ENCODE peak calls at places on chromosome 9, in eight cellular contexts. Q is HCT116, V is neural progenitor cell, H is GM23248, N is SK-N-SH, X is PC-3, S is GM23338, O is hepatocyte. A is an unnamed sample.

GRCh38 chr9:95752129-95752731 is 123.3 kb upstream of the ERCC6L2 start:
- DNase-seq in Q (no peak), V (peak), H (no peak), N (no peak), X (no peak), S (peak), O (no peak), A (no peak)

GRCh38 chr9:37034320-37034937 is 361 bp upstream of the PAX5 start:
- DNase-seq in Q (no peak), V (peak), H (peak), N (peak), X (peak), S (peak), O (peak), A (peak)

GRCh38 chr9:91089405-91090131 is 272.1 kb downstream of the AUH start:
- DNase-seq in Q (no peak), V (peak), H (peak), N (no peak), X (peak), S (peak), O (peak), A (peak)

GRCh38 chr9:133990366-133991210 is 1.5 kb downstream of the VAV2 start:
- DNase-seq in Q (peak), V (peak), H (peak), N (peak), X (peak), S (peak), O (peak), A (no peak)

GRCh38 chr9:130212543-130213297 is 40.5 kb downstream of the NCS1 start:
- DNase-seq in Q (no peak), V (no peak), H (no peak), N (no peak), X (no peak), S (no peak), O (no peak), A (no peak)

GRCh38 chr9:92270511-92270910 is 23.0 kb downstream of the IARS1 start:
- DNase-seq in Q (no peak), V (no peak), H (no peak), N (no peak), X (no peak), S (no peak), O (no peak), A (no peak)

GRCh38 chr9:16126042-16126441 is 573.2 kb downstream of the CCDC171 start:
- DNase-seq in Q (no peak), V (no peak), H (peak), N (no peak), X (peak), S (no peak), O (no peak), A (no peak)

GRCh38 chr9:106718996-106719395 is 144.0 kb upstream of the ZNF462 start:
- DNase-seq in Q (no peak), V (no peak), H (peak), N (no peak), X (peak), S (no peak), O (no peak), A (no peak)

GRCh38 chr9:5947912-5948311 is 57.2 kb downstream of the MLANA start:
- DNase-seq in Q (no peak), V (peak), H (no peak), N (no peak), X (no peak), S (peak), O (no peak), A (no peak)

GRCh38 chr9:129383415-129384088 is 205.5 kb upstream of the IER5L start:
- DNase-seq in Q (no peak), V (peak), H (peak), N (no peak), X (peak), S (peak), O (peak), A (peak)

GRCh38 chr9:121463026-121463827 is 36.4 kb downstream of the GGTA1 start:
- DNase-seq in Q (peak), V (peak), H (peak), N (peak), X (peak), S (peak), O (peak), A (peak)

GRCh38 chr9:115717298-115717697 is 436.3 kb upstream of the PAPPA start:
- DNase-seq in Q (no peak), V (no peak), H (peak), N (no peak), X (no peak), S (no peak), O (no peak), A (no peak)

GRCh38 chr9:115717711-115718173 is 435.8 kb upstream of the PAPPA start:
- DNase-seq in Q (no peak), V (no peak), H (peak), N (no peak), X (no peak), S (no peak), O (no peak), A (no peak)

GRCh38 chr9:115715656-115716055 is 437.9 kb upstream of the PAPPA start:
- DNase-seq in Q (no peak), V (no peak), H (peak), N (no peak), X (no peak), S (no peak), O (no peak), A (no peak)
- TF ChIP-seq EZH2phosphoT487 in Q (no peak), V (no peak), H (no peak), N (no peak), X (no peak), S (no peak), O (no peak), A (no peak)

GRCh38 chr9:98888794-98889495 is 54.8 kb upstream of the COL15A1 start:
- DNase-seq in Q (no peak), V (no peak), H (peak), N (no peak), X (no peak), S (no peak), O (no peak), A (no peak)
- TF ChIP-seq EZH2phosphoT487 in Q (no peak), V (no peak), H (no peak), N (no peak), X (no peak), S (no peak), O (no peak), A (no peak)

GRCh38 chr9:3359778-3360177 is 166.0 kb downstream of the RFX3 start:
- DNase-seq in Q (no peak), V (no peak), H (no peak), N (no peak), X (no peak), S (no peak), O (no peak), A (no peak)
- TF ChIP-seq EZH2phosphoT487 in Q (no peak), V (no peak), H (no peak), N (no peak), X (no peak), S (no peak), O (no peak), A (no peak)

GRCh38 chr9:33988219-33988890 is 60.3 kb downstream of the UBAP2 start:
- DNase-seq in Q (no peak), V (no peak), H (peak), N (no peak), X (peak), S (no peak), O (no peak), A (no peak)
- TF ChIP-seq EZH2phosphoT487 in Q (no peak), V (no peak), H (no peak), N (no peak), X (no peak), S (no peak), O (no peak), A (no peak)

GRCh38 chr9:135198889-135199288 is 111.4 kb downstream of the OLFM1 start:
- DNase-seq in Q (no peak), V (peak), H (no peak), N (no peak), X (no peak), S (peak), O (no peak), A (no peak)
- TF ChIP-seq EZH2phosphoT487 in Q (no peak), V (no peak), H (no peak), N (no peak), X (no peak), S (no peak), O (no peak), A (no peak)

DNA sequence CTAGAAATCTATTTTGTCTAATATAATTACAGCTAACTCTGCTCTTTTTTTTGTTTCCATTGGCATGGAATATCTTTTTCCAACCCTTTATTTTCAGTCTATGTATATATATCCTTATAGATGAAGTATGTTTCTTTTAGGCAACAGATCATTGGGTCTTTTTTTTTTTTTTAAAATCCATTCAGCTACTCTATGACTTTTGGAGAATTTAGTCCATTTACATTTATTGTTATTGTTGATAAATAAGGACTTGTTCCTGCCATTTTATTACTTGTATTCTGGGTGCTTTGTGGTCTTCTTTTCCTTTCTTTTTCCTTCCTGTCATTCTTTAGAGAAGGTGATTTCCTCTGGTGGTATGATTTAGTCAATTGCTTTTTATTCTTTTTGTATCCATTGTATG is 296.8 kb downstream of the SMARCA2 start:
- DNase-seq in Q (no peak), V (no peak), H (no peak), N (no peak), X (no peak), S (no peak), O (no peak), A (no peak)
- TF ChIP-seq EZH2phosphoT487 in Q (no peak), V (no peak), H (no peak), N (no peak), X (no peak), S (no peak), O (no peak), A (no peak)

GRCh38 chr9:118222375-118222774 is 518.2 kb downstream of the TLR4 start:
- DNase-seq in Q (no peak), V (peak), H (no peak), N (no peak), X (no peak), S (peak), O (peak), A (no peak)
- TF ChIP-seq EZH2phosphoT487 in Q (no peak), V (no peak), H (no peak), N (no peak), X (no peak), S (no peak), O (no peak), A (no peak)

DNA sequence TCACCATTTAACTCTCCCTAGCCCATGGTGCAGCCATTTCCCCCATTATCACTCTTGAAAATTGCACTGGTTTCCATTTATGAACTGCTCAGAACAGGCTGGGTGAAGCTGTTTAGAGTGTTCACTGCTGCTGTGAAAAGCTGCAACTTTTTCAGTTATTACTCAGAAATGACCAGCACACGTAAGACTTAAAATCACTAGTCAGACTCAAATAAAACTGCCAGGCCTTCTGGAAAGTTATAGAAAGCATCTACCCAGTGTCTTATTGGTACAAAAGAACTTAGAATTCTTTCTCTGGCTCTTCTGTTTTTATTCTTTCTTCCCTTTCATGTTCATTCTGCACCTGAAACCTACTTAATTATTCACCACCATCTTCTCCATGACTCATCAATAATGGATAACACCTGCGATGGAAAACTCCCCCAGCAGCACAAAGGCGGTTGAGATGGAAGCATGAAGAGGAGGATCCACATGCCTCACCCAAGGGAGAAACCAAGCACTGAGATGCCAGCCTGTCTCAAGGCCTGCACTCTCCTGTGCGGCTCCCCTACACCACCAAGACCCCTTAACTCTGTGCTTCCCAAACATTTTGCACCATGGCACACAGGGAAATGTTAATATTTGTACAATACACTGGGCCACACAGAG is 171.9 kb downstream of the ENTREP1 start:
- DNase-seq in Q (no peak), V (no peak), H (no peak), N (no peak), X (no peak), S (no peak), O (no peak), A (no peak)
- TF ChIP-seq EZH2phosphoT487 in Q (no peak), V (no peak), H (no peak), N (no peak), X (no peak), S (no peak), O (no peak), A (no peak)

GRCh38 chr9:93574900-93575705 is 1.3 kb upstream of the PHF2 start:
- DNase-seq in Q (no peak), V (peak), H (peak), N (peak), X (no peak), S (peak), O (no peak), A (no peak)
- TF ChIP-seq EZH2phosphoT487 in Q (no peak), V (no peak), H (no peak), N (no peak), X (no peak), S (no peak), O (no peak), A (no peak)

GRCh38 chr9:79661279-79661678 is 89.5 kb downstream of the TLE4 start:
- DNase-seq in Q (no peak), V (no peak), H (no peak), N (no peak), X (no peak), S (no peak), O (no peak), A (no peak)
- TF ChIP-seq EZH2phosphoT487 in Q (no peak), V (no peak), H (no peak), N (no peak), X (no peak), S (no peak), O (no peak), A (no peak)